ENCODE peak calls at places on chromosomes 11 and 22, in seven cellular contexts. F, J, E, A, L, V and R are unnamed samples.

GRCh38 chr11:35990170-35990569 is 46.3 kb downstream of the LDLRAD3 start:
- DNase-seq in L (no peak), E (no peak), A (no peak), V (no peak), F (no peak), J (no peak), R (no peak)

GRCh38 chr11:63763506-63764200 is 4.9 kb downstream of the ZFTA start:
- DNase-seq in A (no peak), L (peak), E (no peak), F (no peak), J (no peak), V (no peak), R (no peak)

GRCh38 chr11:3058753-3059664 is 1.8 kb upstream of the CARS1 start:
- DNase-seq in J (no peak), F (no peak), E (no peak), V (no peak), A (no peak), L (no peak), R (no peak)

GRCh38 chr11:44959064-44959463 is 8.4 kb upstream of the TP53I11 start:
- DNase-seq in V (no peak), J (no peak), L (no peak), E (no peak), F (no peak), A (no peak), R (no peak)

GRCh38 chr11:120027546-120028180 is 110.2 kb downstream of the TRIM29 start:
- DNase-seq in E (no peak), L (no peak), A (no peak), J (no peak), V (no peak), F (no peak), R (no peak)

GRCh38 chr11:47249378-47249715 is 733 bp upstream of the ACP2 start:
- DNase-seq in A (no peak), L (no peak), J (no peak), V (no peak), F (no peak), E (no peak), R (no peak)

GRCh38 chr11:69211540-69212120 is 55.9 kb downstream of the SMIM38 start:
- DNase-seq in F (no peak), E (no peak), L (no peak), V (no peak), A (no peak), J (no peak), R (no peak)

GRCh38 chr22:26066534-26066933 is 102.7 kb upstream of the SEZ6L start:
- DNase-seq in V (no peak), J (no peak), F (no peak), A (no peak), L (no peak), E (no peak), R (no peak)

GRCh38 chr22:41256254-41256897 is 15.6 kb upstream of the CHADL start:
- DNase-seq in F (no peak), J (no peak), E (no peak), V (no peak), A (no peak), L (no peak), R (no peak)

GRCh38 chr11:68297052-68297378 is 15.4 kb upstream of the LRP5 start:
- DNase-seq in A (no peak), V (no peak), E (no peak), J (no peak), F (no peak), L (no peak), R (no peak)

GRCh38 chr11:119694334-119694733 is 34.7 kb downstream of the NECTIN1 start:
- DNase-seq in V (peak), E (no peak), F (no peak), J (no peak), A (no peak), L (peak), R (no peak)

GRCh38 chr11:1553808-1554594 is 18.1 kb downstream of the DUSP8 start:
- DNase-seq in A (no peak), E (no peak), F (no peak), J (no peak), V (no peak), L (peak), R (no peak)

GRCh38 chr11:104534268-104534667 is 364.0 kb downstream of the CASP12 start:
- DNase-seq in E (no peak), L (no peak), V (no peak), J (no peak), A (no peak), F (no peak), R (no peak)